ENCODE peak calls at places on chromosome 13, in eight cellular contexts. C is heart right ventricle; A is mesendoderm; X is A549; K is activated CD4-positive, CD25-positive, alpha-beta regulatory T cell; I is Daoy; E is MM.1S; G is stimulated activated CD4-positive, alpha-beta T cell treated with anti-CD3 and anti-CD28 coated beads, Interleukin-2, amount 100 ng/mL, for 48 hours. R is an unnamed sample.

GRCh38 chr13:112943309-112944125 is 25.5 kb upstream of the MCF2L start:
- DNase-seq in C (peak), A (peak), X (peak), K (no peak), I (peak), E (no peak), G (peak), R (peak)

GRCh38 chr13:29523199-29523931 is 72.1 kb downstream of the SLC7A1 start:
- DNase-seq in C (peak), A (no peak), X (no peak), K (no peak), I (peak), E (no peak), G (no peak), R (no peak)

GRCh38 chr13:70527553-70527952 is 419.3 kb upstream of the KLHL1 start:
- DNase-seq in C (no peak), A (no peak), X (no peak), K (no peak), I (no peak), E (no peak), G (no peak), R (no peak)

GRCh38 chr13:43805071-43805468 is 18.3 kb upstream of the ENOX1 start:
- DNase-seq in C (no peak), A (peak), X (peak), K (no peak), I (peak), E (no peak), G (no peak), R (peak)

GRCh38 chr13:75806101-75806500 is 170.0 kb downstream of the LMO7 start:
- DNase-seq in C (no peak), A (no peak), X (no peak), K (no peak), I (no peak), E (no peak), G (no peak), R (no peak)

GRCh38 chr13:40984670-40985366 is 34.3 kb downstream of the ELF1 start:
- DNase-seq in C (no peak), A (no peak), X (no peak), K (no peak), I (peak), E (peak), G (no peak), R (no peak)

GRCh38 chr13:112227031-112227430 is 149.1 kb upstream of the SPACA7 start:
- DNase-seq in C (no peak), A (no peak), X (no peak), K (no peak), I (no peak), E (no peak), G (no peak), R (no peak)

GRCh38 chr13:109036091-109036490 is 406.7 kb downstream of the MYO16 start:
- DNase-seq in C (no peak), A (no peak), X (no peak), K (no peak), I (no peak), E (no peak), G (no peak), R (no peak)

GRCh38 chr13:42820450-42820849 is 39.1 kb downstream of the FAM216B start:
- DNase-seq in C (no peak), A (no peak), X (no peak), K (no peak), I (no peak), E (no peak), G (no peak), R (no peak)

GRCh38 chr13:27830010-27830409 is 37.7 kb downstream of the GSX1 start:
- DNase-seq in C (peak), A (peak), X (peak), K (peak), I (peak), E (peak), G (peak), R (peak)

GRCh38 chr13:73533111-73533510 is 474.3 kb downstream of the KLF5 start:
- DNase-seq in C (no peak), A (peak), X (no peak), K (no peak), I (no peak), E (no peak), G (no peak), R (no peak)

GRCh38 chr13:112709825-112710783 is 20.3 kb downstream of the ATP11A start:
- DNase-seq in C (no peak), A (no peak), X (no peak), K (no peak), I (no peak), E (no peak), G (no peak), R (peak)

GRCh38 chr13:71865858-71866172 is 1.2 kb downstream of the DACH1 start:
- DNase-seq in C (no peak), A (peak), X (no peak), K (no peak), I (no peak), E (no peak), G (no peak), R (peak)